ENCODE peak calls at places on chromosomes 6 and 20, in ten cellular contexts. F is midbrain; O is foreskin fibroblast; C is CD8-positive, alpha-beta memory T cell; B is psoas muscle; Z is adipocyte; R is fibroblast of the conjunctiva; S is tibial artery; G is NCI-H1105; I is tibial nerve. V is an unnamed sample.
A peak's percentile ranks its signal among the peaks of the same experiment; 100 is the strongest.

GRCh38 chr6:150004783-150005717 is 20.3 kb downstream of the RAET1L start:
- DNase-seq in F (peak; percentile 88), O (peak; percentile 87), C (peak; percentile 89), B (peak; percentile 94), Z (peak; percentile 94), R (peak; percentile 71), S (peak; percentile 88), G (peak; percentile 92), I (peak; percentile 80), V (peak; percentile 97)

GRCh38 chr6:158597565-158597964 is 37.7 kb downstream of the TMEM181 start:
- DNase-seq in F (no peak), O (no peak), C (no peak), B (no peak), Z (no peak), R (no peak), S (no peak), G (no peak), I (no peak), V (no peak)

GRCh38 chr20:61436674-61437279 is 184.7 kb downstream of the CDH4 start:
- DNase-seq in F (peak; percentile 59), O (peak; percentile 29), C (no peak), B (no peak), Z (no peak), R (peak; percentile 23), S (no peak), G (no peak), I (no peak), V (no peak)

GRCh38 chr20:38094373-38094775 is 60.8 kb downstream of the RPRD1B start:
- DNase-seq in F (no peak), O (peak; percentile 81), C (no peak), B (peak; percentile 65), Z (peak; percentile 72), R (peak; percentile 46), S (peak; percentile 77), G (no peak), I (peak; percentile 75), V (no peak)

GRCh38 chr6:35663447-35664235 is 25.1 kb downstream of the FKBP5 start:
- DNase-seq in F (no peak), O (peak; percentile 70), C (no peak), B (no peak), Z (peak; percentile 68), R (no peak), S (no peak), G (no peak), I (no peak), V (no peak)

GRCh38 chr6:4603291-4603690 is 172.9 kb upstream of the CDYL start:
- DNase-seq in F (no peak), O (no peak), C (no peak), B (peak; percentile 63), Z (peak; percentile 62), R (peak; percentile 88), S (peak; percentile 73), G (no peak), I (peak; percentile 55), V (peak; percentile 87)

GRCh38 chr6:35810831-35811698 is 5.9 kb downstream of the LHFPL5 start:
- DNase-seq in F (no peak), O (peak; percentile 26), C (no peak), B (no peak), Z (peak; percentile 19), R (peak; percentile 35), S (no peak), G (no peak), I (no peak), V (no peak)

GRCh38 chr20:36091561-36092423 is 62.7 kb upstream of the EPB41L1 start:
- DNase-seq in F (no peak), O (no peak), C (no peak), B (no peak), Z (no peak), R (no peak), S (no peak), G (no peak), I (no peak), V (no peak)

GRCh38 chr6:115691433-115691832 is 369.3 kb downstream of the FRK start:
- DNase-seq in F (no peak), O (no peak), C (no peak), B (no peak), Z (no peak), R (no peak), S (no peak), G (no peak), I (no peak), V (no peak)

GRCh38 chr6:134819236-134819635 is 130.7 kb downstream of the ALDH8A1 start:
- DNase-seq in F (no peak), O (no peak), C (no peak), B (no peak), Z (peak; percentile 18), R (no peak), S (no peak), G (no peak), I (no peak), V (no peak)

GRCh38 chr6:2744206-2744771 is 6.4 kb downstream of the MYLK4 start:
- DNase-seq in F (no peak), O (no peak), C (no peak), B (peak; percentile 48), Z (no peak), R (no peak), S (no peak), G (peak; percentile 79), I (no peak), V (no peak)

GRCh38 chr6:47306887-47307286 is 2.8 kb downstream of the TNFRSF21 start:
- DNase-seq in F (no peak), O (no peak), C (no peak), B (no peak), Z (peak; percentile 11), R (no peak), S (no peak), G (no peak), I (no peak), V (no peak)

GRCh38 chr6:129345890-129346289 is 364.1 kb downstream of the ARHGAP18 start:
- DNase-seq in F (no peak), O (peak; percentile 79), C (no peak), B (no peak), Z (peak; percentile 28), R (peak; percentile 12), S (no peak), G (no peak), I (no peak), V (no peak)

GRCh38 chr6:159807150-159807859 is 7.2 kb downstream of the PNLDC1 start:
- DNase-seq in F (no peak), O (no peak), C (no peak), B (no peak), Z (no peak), R (no peak), S (no peak), G (no peak), I (no peak), V (peak; percentile 40)

GRCh38 chr20:18683839-18684238 is 96.0 kb downstream of the DTD1 start:
- DNase-seq in F (no peak), O (no peak), C (no peak), B (no peak), Z (no peak), R (no peak), S (no peak), G (no peak), I (no peak), V (no peak)

GRCh38 chr20:24582373-24583168 is 113.1 kb downstream of the SYNDIG1 start:
- DNase-seq in F (no peak), O (no peak), C (no peak), B (no peak), Z (no peak), R (no peak), S (no peak), G (no peak), I (no peak), V (no peak)

GRCh38 chr20:12699374-12700228 is 309.2 kb upstream of the SPTLC3 start:
- DNase-seq in F (no peak), O (no peak), C (no peak), B (no peak), Z (no peak), R (no peak), S (no peak), G (no peak), I (no peak), V (no peak)

GRCh38 chr20:58709013-58709702 is 16.6 kb downstream of the NPEPL1 start:
- DNase-seq in F (no peak), O (no peak), C (no peak), B (no peak), Z (no peak), R (no peak), S (no peak), G (no peak), I (peak; percentile 3), V (no peak)

GRCh38 chr6:136551103-136551502 is 881 bp upstream of the MAP7 start:
- DNase-seq in F (no peak), O (no peak), C (no peak), B (no peak), Z (no peak), R (no peak), S (no peak), G (no peak), I (no peak), V (no peak)

GRCh38 chr6:96926425-96926824 is 1.9 kb downstream of the KLHL32 start:
- DNase-seq in F (peak; percentile 59), O (no peak), C (no peak), B (no peak), Z (no peak), R (no peak), S (no peak), G (no peak), I (no peak), V (no peak)

GRCh38 chr20:10784337-10785183 is 110.8 kb upstream of the JAG1 start:
- DNase-seq in F (no peak), O (no peak), C (no peak), B (no peak), Z (no peak), R (no peak), S (no peak), G (no peak), I (no peak), V (no peak)

GRCh38 chr20:208937-209566 is 18.0 kb upstream of the DEFB129 start:
- DNase-seq in F (peak; percentile 27), O (peak; percentile 62), C (no peak), B (no peak), Z (peak; percentile 84), R (peak; percentile 56), S (no peak), G (peak; percentile 20), I (no peak), V (no peak)

GRCh38 chr6:158559895-158560786 is at the start of gene TMEM181:
- DNase-seq in F (peak; percentile 88), O (peak; percentile 86), C (peak; percentile 84), B (peak; percentile 89), Z (peak; percentile 94), R (peak; percentile 42), S (peak; percentile 67), G (peak; percentile 88), I (peak; percentile 59), V (peak; percentile 97)

GRCh38 chr6:136669299-136669699 is 119.1 kb upstream of the MAP7 start:
- DNase-seq in F (no peak), O (peak; percentile 87), C (no peak), B (no peak), Z (peak; percentile 88), R (peak; percentile 83), S (no peak), G (peak; percentile 10), I (no peak), V (no peak)

GRCh38 chr20:46928580-46929132 is 34.0 kb downstream of the EYA2 start:
- DNase-seq in F (peak; percentile 50), O (peak; percentile 52), C (no peak), B (peak; percentile 41), Z (no peak), R (peak; percentile 64), S (peak; percentile 49), G (no peak), I (peak; percentile 61), V (no peak)

GRCh38 chr20:34142121-34142520 is 30.1 kb upstream of the EIF2S2 start:
- DNase-seq in F (no peak), O (no peak), C (no peak), B (no peak), Z (no peak), R (no peak), S (no peak), G (no peak), I (no peak), V (no peak)

GRCh38 chr6:135624402-135625297 is 127.1 kb upstream of the AHI1 start:
- DNase-seq in F (no peak), O (peak; percentile 9), C (no peak), B (no peak), Z (peak; percentile 58), R (no peak), S (no peak), G (no peak), I (no peak), V (no peak)

GRCh38 chr6:30775104-30775503 is 30.8 kb upstream of the IER3 start:
- DNase-seq in F (no peak), O (no peak), C (no peak), B (no peak), Z (no peak), R (no peak), S (no peak), G (no peak), I (no peak), V (no peak)

V was measured in posterior vena cava.